ENCODE peak calls at places on chromosomes 3 and 15, in seven cellular contexts. Z is stomach, M is hepatocyte, B is BJ, L is Panc1, R is Peyer's patch, V is keratinocyte. U is an unnamed sample.

GRCh38 chr3:23275061-23275460 is 71.9 kb downstream of the UBE2E2 start:
- DNase-seq in M (no peak), B (no peak), V (no peak), R (no peak), L (no peak), Z (no peak), U (no peak)

GRCh38 chr15:45307230-45307924 is 55.3 kb downstream of the SLC28A2 start:
- DNase-seq in M (peak; percentile 47), V (no peak), Z (no peak), R (no peak), B (peak; percentile 17), L (no peak), U (no peak)

GRCh38 chr3:30198162-30198561 is 408.2 kb upstream of the TGFBR2 start:
- DNase-seq in V (no peak), L (no peak), R (no peak), M (peak; percentile 6), B (no peak), Z (no peak), U (no peak)

GRCh38 chr3:176987901-176988300 is 209.4 kb downstream of the TBL1XR1 start:
- DNase-seq in Z (no peak), B (no peak), M (no peak), V (no peak), R (no peak), L (no peak), U (no peak)

GRCh38 chr15:93173369-93173768 is 84.4 kb upstream of the RGMA start:
- DNase-seq in Z (no peak), B (peak; percentile 15), R (no peak), L (no peak), V (peak; percentile 68), M (no peak), U (no peak)

GRCh38 chr15:77988386-77989301 is 88.9 kb downstream of the TBC1D2B start:
- DNase-seq in V (no peak), M (no peak), R (peak; percentile 43), Z (no peak), L (no peak), B (no peak), U (no peak)

GRCh38 chr15:37046876-37047614 is 53.3 kb downstream of the MEIS2 start:
- DNase-seq in L (no peak), R (no peak), Z (no peak), M (no peak), B (peak; percentile 19), V (no peak), U (no peak)

GRCh38 chr15:77992356-77993222 is 84.9 kb downstream of the TBC1D2B start:
- DNase-seq in R (peak; percentile 46), M (no peak), Z (no peak), L (no peak), B (no peak), V (no peak), U (no peak)

GRCh38 chr15:68909601-68910000 is 20.7 kb upstream of the SPESP1 start:
- DNase-seq in B (no peak), L (no peak), V (no peak), Z (no peak), R (no peak), M (no peak), U (no peak)

GRCh38 chr15:25178835-25179672 is 224.3 kb downstream of the SNRPN start:
- DNase-seq in M (no peak), R (peak; percentile 31), L (no peak), B (no peak), V (no peak), Z (peak; percentile 13), U (peak; percentile 2)

GRCh38 chr3:147420361-147421183 is 11.4 kb downstream of the ZIC1 start:
- DNase-seq in B (no peak), V (no peak), M (no peak), Z (no peak), R (no peak), L (no peak), U (no peak)

GRCh38 chr3:147422226-147422933 is 13.2 kb downstream of the ZIC1 start:
- DNase-seq in V (no peak), M (no peak), R (no peak), L (no peak), B (no peak), Z (no peak), U (peak; percentile 37)

GRCh38 chr3:147422934-147423599 is 13.9 kb downstream of the ZIC1 start:
- DNase-seq in R (no peak), V (no peak), Z (no peak), M (no peak), L (no peak), B (no peak), U (peak; percentile 67)

GRCh38 chr3:147419731-147420360 is 10.7 kb downstream of the ZIC1 start:
- DNase-seq in M (no peak), Z (no peak), V (no peak), R (no peak), L (no peak), B (no peak), U (no peak)

DNA sequence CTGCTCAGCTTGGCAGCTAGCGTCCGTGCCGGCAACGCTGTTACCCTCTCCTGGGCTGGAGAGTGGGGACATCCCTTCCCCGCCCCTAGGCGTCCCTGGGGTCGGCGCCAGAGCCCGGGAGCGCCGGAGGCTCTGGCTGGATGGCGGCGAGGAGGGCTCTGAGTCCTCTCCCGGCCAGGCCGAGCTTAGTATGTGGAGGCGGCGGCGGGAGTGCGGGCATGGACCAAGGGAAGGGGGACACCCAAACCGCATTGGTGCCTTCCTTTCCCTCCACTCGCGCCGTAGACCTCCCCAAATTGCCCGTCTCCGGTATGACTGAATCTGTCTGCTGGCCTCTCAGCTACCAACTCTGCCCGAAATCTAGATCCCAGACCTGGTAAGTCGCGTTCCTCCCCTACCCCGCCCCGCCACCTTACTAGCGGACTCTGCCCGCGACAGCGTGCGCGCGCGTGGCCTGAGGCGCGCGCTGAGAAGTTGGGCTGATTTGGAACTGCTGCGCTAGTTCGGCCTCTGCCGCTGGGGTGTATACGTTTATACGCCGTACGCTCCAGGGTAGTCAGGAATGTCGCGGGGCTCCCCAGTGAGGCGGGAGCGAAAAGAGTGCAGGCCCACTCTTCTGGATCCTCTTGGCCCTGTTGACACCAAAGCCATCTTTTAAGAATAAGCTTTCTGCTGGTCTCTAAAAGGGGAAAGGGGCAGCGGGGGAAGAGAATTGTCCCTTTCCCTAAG is 12.2 kb downstream of the ZIC1 start:
- DNase-seq in R (no peak), B (no peak), Z (no peak), V (no peak), M (no peak), L (no peak), U (no peak)
- H3K27me3 ChIP-seq in R (peaks cover 58% of the 10 kb centered on the region), B (peaks cover 12% of the 10 kb centered on the region), Z (peaks cover 34% of the 10 kb centered on the region), V (peaks cover 79% of the 10 kb centered on the region), M (peaks cover 100% of the 10 kb centered on the region), L (no peaks in the 10 kb centered on the region), U (peaks cover 2% of the 10 kb centered on the region)

GRCh38 chr3:53495091-53495517 is 693 bp downstream of the CACNA1D start:
- DNase-seq in B (no peak), M (no peak), Z (no peak), L (no peak), V (no peak), R (no peak), U (peak; percentile 18)

GRCh38 chr3:53491276-53491675 is 3.1 kb upstream of the CACNA1D start:
- DNase-seq in L (no peak), Z (no peak), M (no peak), V (no peak), R (no peak), B (no peak), U (no peak)

GRCh38 chr3:53493997-53494791 is at the start of gene CACNA1D:
- DNase-seq in R (peak; percentile 81), M (peak; percentile 87), B (no peak), V (no peak), L (no peak), Z (peak; percentile 71), U (peak; percentile 52)

GRCh38 chr3:53495518-53496501 is 1.4 kb downstream of the CACNA1D start:
- DNase-seq in M (peak; percentile 42), B (no peak), Z (peak; percentile 30), V (no peak), L (no peak), R (no peak), U (peak; percentile 21)

DNA sequence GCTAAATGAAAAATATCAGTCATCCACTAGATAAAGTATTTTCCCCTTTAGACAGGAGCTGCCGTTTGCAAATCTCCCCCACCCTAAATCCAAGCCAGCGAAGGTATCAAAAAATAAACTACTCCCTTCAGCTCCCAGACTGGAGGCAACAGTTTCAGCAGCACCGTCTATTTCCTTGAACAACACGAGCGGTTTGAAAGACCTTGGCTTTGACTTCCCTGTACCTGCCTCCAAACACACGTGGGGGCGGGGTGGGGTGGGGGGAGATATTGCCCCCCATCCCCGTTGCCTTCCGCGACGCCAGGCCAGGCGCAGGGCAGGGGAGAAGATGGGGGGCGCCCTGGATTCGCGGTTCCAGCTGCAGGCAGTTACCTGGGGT is 804 bp upstream of the CACNA1D start:
- DNase-seq in V (no peak), B (no peak), Z (no peak), L (no peak), M (no peak), R (no peak), U (no peak)
- H3K27me3 ChIP-seq in V (peaks cover 28% of the 10 kb centered on the region), B (peaks cover 27% of the 10 kb centered on the region), Z (no peaks in the 10 kb centered on the region), L (no peaks in the 10 kb centered on the region), M (peaks cover 17% of the 10 kb centered on the region), R (peaks cover 3% of the 10 kb centered on the region), U (peaks cover 9% of the 10 kb centered on the region)

GRCh38 chr15:87483468-87483867 is 773.1 kb downstream of the NTRK3 start:
- DNase-seq in R (no peak), Z (no peak), V (no peak), L (no peak), B (no peak), M (no peak), U (no peak)

GRCh38 chr15:87492321-87492720 is 764.2 kb downstream of the NTRK3 start:
- DNase-seq in M (no peak), B (no peak), R (no peak), V (no peak), Z (no peak), L (no peak), U (no peak)

GRCh38 chr15:87489902-87490301 is 766.6 kb downstream of the NTRK3 start:
- DNase-seq in B (no peak), V (no peak), Z (no peak), R (no peak), L (no peak), M (no peak), U (no peak)

DNA sequence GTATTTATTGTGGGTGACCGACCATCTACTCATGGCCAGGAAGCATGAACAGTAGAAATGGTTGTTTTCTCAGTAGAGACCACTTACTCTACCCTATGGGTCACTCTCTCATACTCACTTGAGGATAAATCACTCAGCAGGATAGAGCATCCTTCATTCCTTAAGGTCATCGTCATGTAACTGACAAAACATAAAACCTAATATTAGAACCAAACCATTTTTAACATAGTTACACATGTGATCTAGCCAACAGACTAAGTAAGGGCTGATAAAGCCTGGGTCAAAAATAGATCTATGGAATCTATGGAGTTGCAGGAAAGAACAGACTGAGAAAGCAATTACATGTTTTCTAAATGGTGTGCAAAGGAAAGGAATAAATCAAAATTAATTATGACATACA is 769.1 kb downstream of the NTRK3 start:
- DNase-seq in B (no peak), V (no peak), Z (no peak), R (no peak), M (no peak), L (no peak), U (no peak)
- H3K27me3 ChIP-seq in B (no peaks in the 10 kb centered on the region), V (no peaks in the 10 kb centered on the region), Z (no peaks in the 10 kb centered on the region), R (no peaks in the 10 kb centered on the region), M (no peaks in the 10 kb centered on the region), L (no peaks in the 10 kb centered on the region), U (no peaks in the 10 kb centered on the region)

DNA sequence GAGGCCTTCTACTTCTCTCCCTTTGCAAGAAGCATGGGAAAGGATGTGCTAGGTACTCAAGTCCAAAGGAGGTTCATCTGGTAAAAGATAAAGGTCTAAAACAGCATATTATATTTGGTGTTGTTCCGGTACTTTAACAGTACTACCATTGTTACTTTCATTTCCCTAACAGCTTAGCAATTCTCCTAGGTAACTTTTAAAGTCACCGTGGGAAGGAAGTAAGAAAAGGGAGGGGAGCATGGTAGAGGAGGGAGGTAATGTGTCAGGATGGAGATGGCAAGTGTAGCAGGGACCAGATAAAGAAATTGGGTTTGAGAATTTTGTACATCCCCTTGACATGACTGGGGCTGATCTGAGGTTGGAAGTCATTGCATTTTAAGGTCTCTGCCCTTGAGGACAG is 89.4 kb upstream of the SKOR1 start:
- DNase-seq in B (no peak), R (no peak), Z (no peak), L (no peak), M (no peak), V (no peak), U (no peak)
- H3K27me3 ChIP-seq in B (no peaks in the 10 kb centered on the region), R (no peaks in the 10 kb centered on the region), Z (no peaks in the 10 kb centered on the region), L (no peaks in the 10 kb centered on the region), M (no peaks in the 10 kb centered on the region), V (no peaks in the 10 kb centered on the region), U (no peaks in the 10 kb centered on the region)

U was measured in WERI-Rb-1.